ENCODE peak calls at places on chromosomes 13 and 19, in six cellular contexts. Q is psoas muscle, J is breast epithelium, G is RWPE2, U is tibial artery, E is osteoblast. S is an unnamed sample.
A peak's percentile ranks its signal among the peaks of the same experiment; 100 is the strongest.

GRCh38 chr13:83498486-83499190 is 383.6 kb downstream of the SLITRK1 start:
- DNase-seq in J (no peak), G (no peak), E (no peak), U (no peak), Q (no peak), S (no peak)

GRCh38 chr13:39105110-39105509 is 66.9 kb downstream of the NHLRC3 start:
- DNase-seq in J (no peak), G (no peak), E (no peak), Q (no peak), U (no peak), S (no peak)

GRCh38 chr19:794989-795658 is 2.1 kb upstream of the PTBP1 start:
- DNase-seq in U (no peak), J (no peak), Q (peak; percentile 80), G (no peak), E (peak; percentile 77), S (no peak)

GRCh38 chr13:112172641-112173171 is 105.8 kb downstream of the SOX1 start:
- DNase-seq in G (no peak), J (no peak), Q (no peak), U (no peak), E (no peak), S (peak; percentile 28)

GRCh38 chr13:110923086-110923485 is 8.2 kb upstream of the ANKRD10 start:
- DNase-seq in J (no peak), Q (no peak), G (no peak), E (no peak), U (no peak), S (peak; percentile 26)

GRCh38 chr13:100565291-100565690 is 23.3 kb downstream of the GGACT start:
- DNase-seq in G (no peak), U (no peak), Q (no peak), J (no peak), E (no peak), S (no peak)

GRCh38 chr19:42468273-42468796 is 25.6 kb upstream of the CXCL17 start:
- DNase-seq in J (no peak), Q (no peak), E (peak; percentile 95), G (no peak), U (no peak), S (no peak)

GRCh38 chr13:36806102-36806501 is 12.9 kb upstream of the RFXAP start:
- DNase-seq in U (no peak), Q (no peak), E (no peak), G (no peak), J (no peak), S (no peak)

GRCh38 chr19:41588497-41589209 is 12.7 kb downstream of the CEACAM21 start:
- DNase-seq in Q (no peak), J (no peak), E (peak; percentile 71), G (no peak), U (no peak), S (no peak)

GRCh38 chr13:96178759-96179158 is 88.9 kb downstream of the HS6ST3 start:
- DNase-seq in G (no peak), Q (no peak), E (no peak), J (no peak), U (no peak), S (no peak)

GRCh38 chr13:78478183-78478582 is 125.2 kb downstream of the POU4F1 start:
- DNase-seq in J (no peak), U (no peak), E (no peak), G (no peak), Q (no peak), S (no peak)

GRCh38 chr13:43664700-43665191 is 122.0 kb downstream of the ENOX1 start:
- DNase-seq in G (no peak), Q (no peak), E (no peak), U (no peak), J (no peak), S (no peak)

GRCh38 chr13:99971576-99972189 is at the start of gene ZIC5:
- DNase-seq in Q (no peak), G (peak; percentile 50), U (no peak), E (peak; percentile 87), J (no peak), S (no peak)

GRCh38 chr13:30094015-30094533 is 213.3 kb downstream of the KATNAL1 start:
- DNase-seq in J (no peak), Q (no peak), E (no peak), U (no peak), G (no peak), S (no peak)

GRCh38 chr13:86108334-86108733 is 309.1 kb upstream of the SLITRK6 start:
- DNase-seq in U (no peak), E (no peak), Q (no peak), J (no peak), G (no peak), S (no peak)

GRCh38 chr13:97568850-97569249 is 134.9 kb downstream of the RAP2A start:
- DNase-seq in E (no peak), J (no peak), Q (no peak), U (no peak), G (no peak), S (no peak)

GRCh38 chr19:54928299-54928698 is 19.0 kb downstream of the NLRP7 start:
- DNase-seq in J (no peak), G (no peak), U (no peak), Q (no peak), E (peak; percentile 49), S (no peak)

GRCh38 chr19:19214892-19215291 is 3.1 kb downstream of the NCAN start:
- DNase-seq in Q (no peak), G (no peak), E (peak; percentile 88), J (no peak), U (no peak), S (no peak)

GRCh38 chr13:48978942-48979601 is 3.4 kb downstream of the FNDC3A start:
- DNase-seq in Q (no peak), U (no peak), E (no peak), G (no peak), J (no peak), S (no peak)

GRCh38 chr13:48975926-48976676 is 389 bp downstream of the FNDC3A start:
- DNase-seq in G (peak; percentile 75), J (peak; percentile 69), U (peak; percentile 92), Q (peak; percentile 90), E (peak; percentile 93), S (peak; percentile 89)

GRCh38 chr13:48976677-48977625 is 1.2 kb downstream of the FNDC3A start:
- DNase-seq in J (no peak), U (no peak), G (peak; percentile 70), Q (no peak), E (peak; percentile 50), S (no peak)

GRCh38 chr13:48979892-48980291 is 4.2 kb downstream of the FNDC3A start:
- DNase-seq in Q (no peak), U (no peak), J (no peak), E (no peak), G (no peak), S (no peak)

GRCh38 chr13:48977973-48978372 is 2.3 kb downstream of the FNDC3A start:
- DNase-seq in U (no peak), G (no peak), Q (no peak), E (peak; percentile 83), J (no peak), S (no peak)
- H3K4me3 ChIP-seq in U (peak overlapping the region; percentile 90), G (peak overlapping the region; percentile 69), Q (peak overlapping the region; percentile 96), E (peak overlapping the region; percentile 90), J (peak overlapping the region; percentile 90), S (peak overlapping the region; percentile 96)

GRCh38 chr19:3058009-3058820 is 4.1 kb downstream of the TLE5 start:
- DNase-seq in Q (no peak), E (peak; percentile 82), U (no peak), G (no peak), J (no peak), S (no peak)

GRCh38 chr19:3055741-3056453 is 6.4 kb downstream of the TLE5 start:
- DNase-seq in E (peak; percentile 73), G (peak; percentile 91), Q (peak; percentile 70), J (peak; percentile 89), U (no peak), S (peak; percentile 71)

GRCh38 chr19:3058821-3059314 is 3.4 kb downstream of the TLE5 start:
- DNase-seq in Q (no peak), E (peak; percentile 67), J (no peak), G (no peak), U (no peak), S (no peak)

GRCh38 chr19:3056454-3057016 is 5.8 kb downstream of the TLE5 start:
- DNase-seq in J (no peak), E (peak; percentile 78), G (no peak), Q (no peak), U (no peak), S (no peak)

DNA sequence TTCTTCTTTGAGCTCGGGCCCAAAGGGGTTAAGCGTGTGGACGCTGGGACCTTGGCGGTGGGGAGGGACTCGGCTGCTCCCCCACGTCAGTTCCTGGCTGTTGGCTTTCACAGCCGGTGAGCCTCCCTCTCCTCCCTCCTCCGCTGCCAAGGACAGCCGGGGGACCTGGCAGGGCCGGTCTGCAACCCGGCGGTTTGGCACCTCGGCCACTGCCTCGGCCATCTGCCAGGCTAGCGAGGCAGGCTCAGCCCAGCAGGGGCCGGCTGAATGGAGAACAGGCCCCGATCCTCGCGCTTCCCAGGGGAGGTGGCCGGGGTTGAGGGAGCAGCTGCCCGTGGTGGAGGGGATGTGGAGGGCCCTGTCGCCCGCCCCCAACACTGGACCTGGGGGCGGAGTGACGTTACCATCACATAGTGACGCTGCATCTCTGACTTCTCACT is 5.0 kb downstream of the TLE5 start:
- DNase-seq in Q (peak; percentile 97), J (peak; percentile 95), U (peak; percentile 95), G (no peak), E (peak; percentile 96), S (peak; percentile 95)
- H3K27ac ChIP-seq in Q (peak overlapping the region; percentile 69), J (peak overlapping the region; percentile 87), U (peak overlapping the region; percentile 64), G (peak overlapping the region; percentile 96), E (peak overlapping the region; percentile 28), S (peak overlapping the region; percentile 80)

DNA sequence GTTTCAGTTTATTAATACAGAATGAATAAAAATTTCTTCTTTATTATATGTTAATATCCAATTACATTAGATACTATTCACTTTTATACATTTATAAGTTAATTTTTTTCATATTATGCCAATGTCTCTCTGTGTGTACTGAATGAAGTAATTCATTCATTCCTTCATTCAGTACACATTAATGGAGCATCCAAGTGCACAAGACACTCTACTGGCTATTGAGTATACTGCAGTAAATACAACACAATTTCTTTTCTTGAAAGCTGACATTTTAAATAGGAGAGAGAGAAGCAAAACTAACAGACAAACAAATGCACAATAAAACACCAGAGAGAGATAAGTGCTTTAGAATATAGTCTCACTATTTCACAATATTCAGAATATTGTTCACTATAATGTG is 1038.3 kb upstream of the SPRY2 start:
- DNase-seq in Q (no peak), J (no peak), U (no peak), G (no peak), E (no peak), S (no peak)
- TF ChIP-seq CTCF in Q (no peak), J (no peak), U (no peak), G (no peak), E (no peak), S (no peak)

DNA sequence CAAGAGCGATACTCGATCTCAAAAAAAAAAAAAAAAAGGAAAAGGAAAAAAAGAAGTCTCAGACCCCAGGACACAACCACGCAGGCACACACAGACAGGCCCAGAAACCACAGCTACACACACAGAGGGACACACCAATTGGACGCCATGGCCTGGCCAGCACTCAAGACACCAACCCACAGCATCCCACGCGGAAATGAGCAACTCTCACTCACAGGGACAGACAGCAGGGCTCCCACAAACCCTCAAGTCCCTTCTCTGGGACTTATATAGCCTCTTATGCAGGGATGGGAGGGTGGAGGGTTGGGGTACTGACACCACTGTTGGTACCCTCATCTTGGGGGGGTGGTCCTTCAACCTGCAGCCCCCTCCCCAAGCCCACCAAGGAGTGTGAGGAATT is 5.9 kb downstream of the NOTCH3 start:
- DNase-seq in J (no peak), G (no peak), E (peak; percentile 95), Q (no peak), U (peak; percentile 82), S (no peak)
- H3K4me3 ChIP-seq in J (peak overlapping the region; percentile 76), G (peak overlapping the region; percentile 38), E (peak overlapping the region; percentile 65), Q (peak overlapping the region; percentile 41), U (peak overlapping the region; percentile 78), S (peak overlapping the region; percentile 77)

S was measured in coronary artery.